ENCODE peak calls at places on chromosomes 16 and 17, in seven cellular contexts. F is dorsolateral prefrontal cortex, S is RWPE1, H is fibroblast of villous mesenchyme, C is tibial nerve, I is HL-60, E is PC-3. O is an unnamed sample.

GRCh38 chr16:29906520-29907244 is 6.4 kb downstream of the ASPHD1 start:
- DNase-seq in E (no peak), C (no peak), H (no peak), F (no peak), S (no peak), I (no peak), O (no peak)

GRCh38 chr17:72699566-72699965 is 392.9 kb downstream of the SLC39A11 start:
- DNase-seq in S (no peak), E (peak), I (no peak), C (no peak), F (peak), H (no peak), O (no peak)

GRCh38 chr17:18318771-18319450 is 3.8 kb downstream of the SMCR8 start:
- DNase-seq in F (no peak), C (no peak), S (no peak), E (no peak), I (no peak), H (no peak), O (no peak)

GRCh38 chr17:510223-510917 is 157.8 kb upstream of the RPH3AL start:
- DNase-seq in I (no peak), S (no peak), E (no peak), F (no peak), H (no peak), C (no peak), O (no peak)

GRCh38 chr16:2238396-2239230 is 2.4 kb downstream of the DNASE1L2 start:
- DNase-seq in E (no peak), F (no peak), I (no peak), H (no peak), S (no peak), C (no peak), O (no peak)

GRCh38 chr17:66466933-66467367 is 164.5 kb downstream of the PRKCA start:
- DNase-seq in F (no peak), I (peak), E (peak), C (no peak), H (peak), S (peak), O (no peak)

GRCh38 chr16:56603589-56603988 is 4.8 kb upstream of the MT2A start:
- DNase-seq in I (no peak), E (peak), S (no peak), F (no peak), H (peak), C (no peak), O (no peak)

GRCh38 chr17:202501-202951 is 21.1 kb upstream of the DOC2B start:
- DNase-seq in E (no peak), C (no peak), F (no peak), S (no peak), H (no peak), I (no peak), O (no peak)

GRCh38 chr17:43070872-43071271 is 45.8 kb downstream of the RND2 start:
- DNase-seq in E (no peak), H (no peak), S (no peak), C (no peak), F (no peak), I (no peak), O (no peak)

GRCh38 chr17:62064791-62065563 is at the start of gene MED13:
- DNase-seq in E (peak), S (peak), F (peak), H (peak), I (no peak), C (peak), O (peak)

GRCh38 chr16:81164481-81164880 is 68.3 kb upstream of the GCSH start:
- DNase-seq in C (no peak), S (no peak), E (no peak), I (no peak), F (no peak), H (no peak), O (no peak)

GRCh38 chr16:4663756-4664465 is 29.5 kb upstream of the NUDT16L1 start:
- DNase-seq in H (peak), S (no peak), C (no peak), F (no peak), I (peak), E (no peak), O (peak)

GRCh38 chr17:43669971-43670644 is 8.4 kb upstream of the MEOX1 start:
- DNase-seq in F (no peak), S (no peak), C (no peak), H (peak), E (peak), I (no peak), O (no peak)

GRCh38 chr16:78461496-78461938 is 362.1 kb downstream of the WWOX start:
- DNase-seq in I (no peak), C (no peak), H (peak), E (peak), S (no peak), F (no peak), O (no peak)

GRCh38 chr16:67989322-67990017 is 9.2 kb upstream of the DPEP3 start:
- DNase-seq in F (no peak), C (no peak), S (no peak), I (no peak), H (no peak), E (no peak), O (no peak)

GRCh38 chr17:42775534-42776098 is 2.4 kb downstream of the VPS25 start:
- DNase-seq in F (no peak), E (no peak), I (peak), S (no peak), H (no peak), C (no peak), O (no peak)

GRCh38 chr17:48842746-48843145 is 11.9 kb downstream of the CALCOCO2 start:
- DNase-seq in C (no peak), F (no peak), H (peak), E (no peak), S (no peak), I (no peak), O (no peak)

GRCh38 chr16:48321307-48322036 is 63.7 kb downstream of the SIAH1 start:
- DNase-seq in C (no peak), F (no peak), E (no peak), I (no peak), H (peak), S (no peak), O (no peak)

GRCh38 chr17:41800601-41801373 is 11.0 kb downstream of the P3H4 start:
- DNase-seq in I (no peak), H (peak), S (peak), F (no peak), E (peak), C (no peak), O (no peak)

GRCh38 chr16:1363501-1364041 is 11.8 kb downstream of the GNPTG start:
- DNase-seq in F (no peak), C (no peak), I (no peak), H (peak), E (peak), S (peak), O (no peak)

GRCh38 chr16:51125992-51126391 is 25.1 kb downstream of the SALL1 start:
- DNase-seq in F (no peak), E (no peak), C (no peak), I (no peak), S (no peak), H (no peak), O (no peak)

GRCh38 chr16:50259334-50260205 is 6.8 kb upstream of the ADCY7 start:
- DNase-seq in E (no peak), H (peak), F (no peak), I (no peak), S (no peak), C (peak), O (no peak)

GRCh38 chr17:58242171-58242784 is 3.9 kb downstream of the LPO start:
- DNase-seq in S (no peak), C (no peak), E (peak), H (no peak), I (no peak), F (no peak), O (no peak)

GRCh38 chr16:68426355-68426652 is 22.0 kb downstream of the SMPD3 start:
- DNase-seq in S (no peak), I (no peak), H (no peak), E (peak), C (no peak), F (no peak), O (no peak)

GRCh38 chr17:36182176-36183000 is 6.0 kb upstream of the TBC1D3B start:
- DNase-seq in F (no peak), H (no peak), C (no peak), S (no peak), E (no peak), I (no peak), O (no peak)

GRCh38 chr17:68048996-68049395 is 13.5 kb downstream of the KPNA2 start:
- DNase-seq in E (peak), H (no peak), F (no peak), S (no peak), I (no peak), C (no peak), O (no peak)

GRCh38 chr16:48978501-48978900 is 303.1 kb downstream of the CBLN1 start:
- DNase-seq in E (no peak), H (no peak), S (no peak), C (no peak), F (no peak), I (no peak), O (no peak)

GRCh38 chr16:56477096-56477878 is 25.9 kb downstream of the OGFOD1 start:
- DNase-seq in H (peak), I (no peak), E (peak), S (peak), F (no peak), C (no peak), O (no peak)

GRCh38 chr17:41959336-41960095 is 7.1 kb upstream of the CNP start:
- DNase-seq in S (no peak), E (peak), I (no peak), F (no peak), H (peak), C (no peak), O (no peak)

GRCh38 chr17:1978396-1978962 is 46.7 kb downstream of the RTN4RL1 start:
- DNase-seq in H (no peak), S (no peak), C (no peak), F (no peak), I (no peak), E (no peak), O (no peak)

GRCh38 chr16:15572329-15573001 is 70.5 kb downstream of the MARF1 start:
- DNase-seq in F (no peak), I (peak), S (no peak), H (peak), C (no peak), E (peak), O (no peak)

GRCh38 chr17:48576479-48577309 is 1.5 kb downstream of the HOXB4 start:
- DNase-seq in F (no peak), C (no peak), S (peak), H (peak), E (peak), I (no peak), O (no peak)

GRCh38 chr17:35428229-35428628 is 4.1 kb downstream of the SLFN12 start:
- DNase-seq in H (no peak), C (no peak), E (no peak), F (no peak), S (no peak), I (no peak), O (no peak)

GRCh38 chr17:78019367-78019975 is 61.0 kb downstream of the TNRC6C start:
- DNase-seq in S (no peak), F (no peak), C (no peak), I (no peak), E (peak), H (peak), O (no peak)

GRCh38 chr17:72305472-72305871 is 184.7 kb downstream of the SOX9 start:
- DNase-seq in I (no peak), E (no peak), S (no peak), F (no peak), H (peak), C (no peak), O (no peak)

GRCh38 chr17:41894791-41895331 is 23.9 kb downstream of the ACLY start:
- DNase-seq in S (no peak), C (peak), F (no peak), I (no peak), H (peak), E (peak), O (no peak)

GRCh38 chr17:64003526-64004121 is 5.5 kb downstream of the PRR29 start:
- DNase-seq in S (no peak), H (no peak), F (no peak), E (no peak), I (no peak), C (no peak), O (peak)

DNA sequence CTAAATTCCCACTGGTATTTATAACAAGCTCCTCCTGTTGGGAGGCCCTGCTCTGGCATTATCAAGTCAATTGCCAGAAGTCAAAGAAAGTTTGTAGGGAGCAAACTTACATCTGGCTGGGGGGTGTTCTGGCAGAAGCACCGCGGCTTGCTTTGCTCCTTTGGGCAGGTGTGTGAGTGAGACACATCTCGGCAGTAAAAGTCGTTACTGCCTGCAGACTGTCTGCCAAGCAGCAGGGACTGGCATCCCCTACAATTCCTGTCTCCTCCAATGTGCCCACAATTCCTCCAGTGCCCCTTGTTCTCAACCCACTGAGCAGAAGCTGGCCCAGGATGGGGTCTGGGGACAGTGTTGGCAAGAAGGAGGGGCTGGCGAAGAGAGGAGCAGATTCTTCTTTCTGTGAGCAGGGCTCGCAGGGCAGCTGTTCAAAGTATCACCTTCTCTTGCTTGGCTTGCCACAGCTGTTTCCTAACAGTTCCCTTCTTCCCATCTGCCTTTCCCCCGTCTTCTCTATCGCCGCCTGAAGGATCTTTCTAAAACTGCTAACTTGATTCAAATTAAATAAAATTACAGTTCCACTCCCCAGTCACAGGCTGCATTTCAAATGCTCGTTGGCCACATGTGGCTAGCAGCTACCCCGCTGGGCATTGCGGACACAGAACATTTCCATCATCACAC is 30.2 kb downstream of the SPACA3 start:
- DNase-seq in H (no peak), E (no peak), C (no peak), F (no peak), I (no peak), S (no peak), O (no peak)
- TF ChIP-seq CTCF in H (peak), E (no peak), C (no peak), F (no peak), I (no peak), S (no peak), O (no peak)

GRCh38 chr16:89604764-89605163 is 8.7 kb upstream of the DPEP1 start:
- DNase-seq in H (no peak), E (no peak), C (no peak), S (no peak), I (no peak), F (no peak), O (no peak)
- TF ChIP-seq CTCF in H (no peak), E (no peak), C (no peak), S (no peak), I (no peak), F (no peak), O (no peak)

GRCh38 chr17:16444258-16444886 is 29.0 kb downstream of the TRPV2 start:
- DNase-seq in C (no peak), H (no peak), F (no peak), S (no peak), I (no peak), E (peak), O (no peak)

GRCh38 chr17:16448490-16448889 is 33.1 kb downstream of the TRPV2 start:
- DNase-seq in C (no peak), S (no peak), F (no peak), H (no peak), I (no peak), E (peak), O (no peak)

GRCh38 chr17:16447676-16448075 is 32.3 kb downstream of the TRPV2 start:
- DNase-seq in S (no peak), F (no peak), H (no peak), I (no peak), C (no peak), E (no peak), O (no peak)

GRCh38 chr17:16449121-16449570 is 33.8 kb downstream of the TRPV2 start:
- DNase-seq in H (no peak), C (no peak), F (no peak), I (no peak), E (peak), S (no peak), O (no peak)

GRCh38 chr17:16446338-16446983 is 31.1 kb downstream of the TRPV2 start:
- DNase-seq in F (no peak), C (no peak), S (no peak), I (no peak), H (no peak), E (peak), O (no peak)
- TF ChIP-seq CTCF in F (no peak), C (no peak), S (no peak), I (no peak), H (no peak), E (peak), O (no peak)

DNA sequence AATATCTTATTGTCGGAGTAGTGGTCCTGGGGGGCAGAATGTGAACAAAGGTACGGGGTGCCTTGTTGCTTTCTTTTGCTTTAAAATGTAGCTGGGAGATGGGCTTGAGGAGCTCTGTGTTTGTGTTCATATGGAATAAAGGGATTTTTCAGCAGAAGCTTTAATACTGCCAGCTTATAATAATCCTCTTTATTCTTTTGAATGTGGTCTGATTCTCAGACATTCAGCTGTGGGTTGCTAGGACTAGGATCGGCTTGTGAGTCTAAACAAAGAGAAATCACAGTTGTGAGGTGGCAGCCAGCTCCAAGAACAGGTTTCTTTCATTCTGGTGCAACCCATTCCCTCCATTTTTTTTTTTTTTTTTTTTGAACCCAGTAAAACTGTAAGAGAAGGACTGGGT is 7.2 kb downstream of the MRPL58 start:
- DNase-seq in C (no peak), E (no peak), S (no peak), H (no peak), I (no peak), F (no peak), O (no peak)
- TF ChIP-seq CTCF in C (no peak), E (no peak), S (no peak), H (no peak), I (no peak), F (no peak), O (no peak)